ENCODE peak calls at places on chromosomes 6 and 20, in six cellular contexts. R is adrenal gland; T is progenitor cell of endocrine pancreas; Q is activated CD8-positive, alpha-beta T cell treated with anti-CD3 and anti-CD28 coated beads for 36 hours; Y is CD4-positive, alpha-beta T cell; G is fibroblast of mammary gland. B is an unnamed sample.
A peak's percentile ranks its signal among the peaks of the same experiment; 100 is the strongest.

GRCh38 chr20:61240814-61241213 is 11.2 kb upstream of the CDH4 start:
- DNase-seq in Y (no peak), G (no peak), T (no peak), Q (no peak), R (no peak), B (no peak)

GRCh38 chr6:38776515-38776914 is 61.4 kb downstream of the DNAH8 start:
- DNase-seq in G (peak; percentile 24), T (no peak), R (no peak), Q (no peak), Y (no peak), B (no peak)

GRCh38 chr20:10789386-10789785 is 115.6 kb upstream of the JAG1 start:
- DNase-seq in G (no peak), T (no peak), Q (no peak), Y (no peak), R (no peak), B (no peak)

GRCh38 chr6:73391735-73392134 is 2.9 kb upstream of the DDX43 start:
- DNase-seq in Y (no peak), Q (no peak), R (no peak), G (no peak), T (no peak), B (no peak)

GRCh38 chr6:29653452-29654038 is 3.3 kb upstream of the MOG start:
- DNase-seq in G (peak; percentile 76), Y (no peak), Q (peak; percentile 62), T (no peak), R (peak; percentile 70), B (peak; percentile 63)

GRCh38 chr6:19837511-19838441 is 606 bp downstream of the ID4 start:
- DNase-seq in R (no peak), T (peak; percentile 55), G (no peak), Y (no peak), Q (no peak), B (peak; percentile 27)

GRCh38 chr6:46058951-46059350 is 43.3 kb upstream of the CLIC5 start:
- DNase-seq in Y (no peak), T (no peak), G (no peak), R (no peak), Q (no peak), B (no peak)

GRCh38 chr20:54494303-54495006 is 19.1 kb downstream of the DOK5 start:
- DNase-seq in R (no peak), G (no peak), Y (no peak), Q (no peak), T (no peak), B (no peak)

GRCh38 chr6:72941751-72942150 is 283.5 kb downstream of the KHDC1L start:
- DNase-seq in Q (no peak), Y (no peak), R (no peak), G (no peak), T (no peak), B (no peak)

GRCh38 chr20:63517376-63518309 is 2.9 kb upstream of the PPDPF start:
- DNase-seq in G (no peak), R (no peak), T (peak; percentile 9), Q (no peak), Y (no peak), B (no peak)

GRCh38 chr6:154868143-154868594 is 126.9 kb upstream of the TIAM2 start:
- DNase-seq in G (peak; percentile 75), Y (no peak), R (no peak), Q (no peak), T (no peak), B (peak; percentile 36)

DNA sequence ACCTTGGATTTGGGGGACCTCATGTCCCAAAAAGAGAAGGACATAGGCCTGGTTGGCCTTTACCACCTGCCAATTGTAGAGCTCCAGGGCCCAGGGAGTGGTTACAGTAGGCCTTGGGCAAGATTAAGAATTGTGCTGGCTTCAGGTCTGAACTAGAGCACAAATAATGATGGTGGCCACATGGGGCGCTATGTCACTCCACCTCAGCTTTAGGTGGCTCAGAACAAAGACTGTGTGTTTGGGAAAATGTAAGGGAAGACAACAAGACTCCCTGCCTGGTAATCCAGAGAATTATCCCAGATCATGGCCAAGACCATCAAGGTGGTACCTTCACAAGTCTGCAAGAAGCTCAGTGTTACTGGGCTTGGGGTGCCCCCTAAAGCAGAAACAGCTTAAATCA is 224.9 kb upstream of the OPRM1 start:
- DNase-seq in Q (no peak), Y (no peak), R (no peak), G (no peak), T (no peak), B (no peak)
- TF ChIP-seq CTCF in Q (no peak), Y (no peak), R (no peak), G (no peak), T (peak; percentile 20), B (no peak)

GRCh38 chr6:41370488-41371111 is 35.2 kb downstream of the NCR2 start:
- DNase-seq in Y (no peak), Q (no peak), G (no peak), R (no peak), T (no peak), B (no peak)

GRCh38 chr6:41367061-41367460 is 31.7 kb downstream of the NCR2 start:
- DNase-seq in T (no peak), Y (no peak), Q (no peak), G (no peak), R (no peak), B (no peak)

GRCh38 chr6:41371461-41371991 is 36.1 kb downstream of the NCR2 start:
- DNase-seq in G (peak; percentile 20), Y (no peak), Q (no peak), R (peak; percentile 19), T (peak; percentile 33), B (peak; percentile 36)

GRCh38 chr6:41366150-41366549 is 30.7 kb downstream of the NCR2 start:
- DNase-seq in Y (no peak), R (no peak), T (no peak), G (no peak), Q (no peak), B (no peak)

DNA sequence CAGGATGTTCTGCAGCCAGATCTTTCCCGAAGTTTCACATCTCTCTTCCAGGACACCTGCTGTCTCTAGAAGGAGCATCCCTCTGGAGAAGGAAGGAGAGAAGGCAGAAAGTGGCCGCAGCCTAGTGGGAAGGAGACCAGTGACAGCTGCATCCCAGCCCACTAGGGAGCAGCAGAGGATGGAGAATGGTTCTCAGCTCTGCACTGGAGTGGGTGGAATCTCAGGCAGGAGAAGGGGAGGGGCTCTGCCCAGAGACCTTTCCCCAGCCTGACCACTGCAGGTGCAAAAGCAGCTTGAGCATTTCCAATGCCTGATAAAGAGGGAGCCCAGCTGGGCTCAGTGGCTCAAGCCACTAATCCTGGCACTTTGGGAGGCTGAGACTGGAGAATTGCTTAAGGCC is 32.3 kb downstream of the NCR2 start:
- DNase-seq in G (peak; percentile 47), T (peak; percentile 73), Q (peak; percentile 18), R (peak; percentile 35), Y (no peak), B (no peak)
- TF ChIP-seq CTCF in G (peak; percentile 71), T (peak; percentile 86), Q (no peak), R (peak; percentile 50), Y (no peak), B (peak; percentile 51)

GRCh38 chr20:18737140-18737539 is 76.4 kb upstream of the SCP2D1 start:
- DNase-seq in G (no peak), T (no peak), Q (no peak), R (no peak), Y (no peak), B (no peak)
- TF ChIP-seq CTCF in G (no peak), T (no peak), Q (no peak), R (no peak), Y (no peak), B (no peak)

GRCh38 chr20:17936306-17936790 is 32.2 kb downstream of the SNX5 start:
- DNase-seq in G (peak; percentile 69), Q (no peak), R (no peak), T (no peak), Y (no peak), B (no peak)

GRCh38 chr20:17934141-17934862 is 34.3 kb downstream of the SNX5 start:
- DNase-seq in T (no peak), Q (no peak), R (no peak), Y (no peak), G (peak; percentile 69), B (no peak)

GRCh38 chr20:17933711-17934110 is 34.9 kb downstream of the SNX5 start:
- DNase-seq in Q (no peak), G (no peak), Y (no peak), T (no peak), R (no peak), B (no peak)

GRCh38 chr20:17935761-17936160 is 32.8 kb downstream of the SNX5 start:
- DNase-seq in G (no peak), T (no peak), R (no peak), Y (no peak), Q (no peak), B (no peak)

GRCh38 chr20:17935186-17935585 is 33.4 kb downstream of the SNX5 start:
- DNase-seq in Y (no peak), R (no peak), G (peak; percentile 41), T (no peak), Q (no peak), B (no peak)
- TF ChIP-seq CTCF in Y (no peak), R (no peak), G (no peak), T (no peak), Q (no peak), B (no peak)

B was measured in GM13976.